ENCODE peak calls at places on chromosomes 12 and 14, in ten cellular contexts. G is epithelial cell of esophagus, R is transverse colon, O is stomach, I is body of pancreas, E is fibroblast of lung, H is AG09309, D is OCI-LY7, Q is GM06990, S is AG04450. J is an unnamed sample.

GRCh38 chr14:42140001-42140400 is 533.3 kb downstream of the LRFN5 start:
- DNase-seq in G (peak), R (no peak), O (no peak), I (no peak), E (peak), H (no peak), D (no peak), Q (no peak), S (no peak), J (no peak)

GRCh38 chr14:103290494-103290893 is 43.5 kb upstream of the EIF5 start:
- DNase-seq in G (no peak), R (no peak), O (no peak), I (no peak), E (no peak), H (no peak), D (no peak), Q (no peak), S (no peak), J (no peak)

GRCh38 chr14:23306412-23307145 is at the start of gene BCL2L2:
- DNase-seq in G (peak), R (peak), O (peak), I (peak), E (peak), H (no peak), D (peak), Q (peak), S (peak), J (peak)

GRCh38 chr12:123398177-123398916 is 14.4 kb downstream of the KMT5A start:
- DNase-seq in G (no peak), R (peak), O (peak), I (peak), E (peak), H (peak), D (no peak), Q (no peak), S (no peak), J (no peak)

GRCh38 chr14:99946652-99947489 is 118.4 kb upstream of the EVL start:
- DNase-seq in G (peak), R (peak), O (peak), I (no peak), E (no peak), H (no peak), D (peak), Q (peak), S (no peak), J (peak)

GRCh38 chr12:115464008-115464672 is 780.2 kb upstream of the TBX3 start:
- DNase-seq in G (peak), R (no peak), O (no peak), I (no peak), E (no peak), H (no peak), D (no peak), Q (no peak), S (no peak), J (no peak)

GRCh38 chr12:11758838-11759509 is 109.5 kb downstream of the ETV6 start:
- DNase-seq in G (no peak), R (peak), O (no peak), I (no peak), E (peak), H (no peak), D (peak), Q (peak), S (no peak), J (peak)

GRCh38 chr14:69055125-69055524 is 76.0 kb upstream of the ACTN1 start:
- DNase-seq in G (peak), R (no peak), O (no peak), I (no peak), E (peak), H (no peak), D (no peak), Q (no peak), S (peak), J (no peak)

GRCh38 chr12:127025545-127025944 is 1241.4 kb upstream of the TMEM132C start:
- DNase-seq in G (peak), R (no peak), O (no peak), I (no peak), E (no peak), H (no peak), D (no peak), Q (no peak), S (no peak), J (no peak)

GRCh38 chr12:22415342-22416309 is 81.1 kb upstream of the ST8SIA1 start:
- DNase-seq in G (peak), R (no peak), O (peak), I (peak), E (peak), H (peak), D (no peak), Q (no peak), S (no peak), J (no peak)

GRCh38 chr12:89227774-89228173 is 124.5 kb downstream of the DUSP6 start:
- DNase-seq in G (no peak), R (no peak), O (no peak), I (no peak), E (no peak), H (no peak), D (no peak), Q (no peak), S (no peak), J (no peak)

GRCh38 chr14:54902143-54902520 is 494 bp downstream of the GCH1 start:
- DNase-seq in G (peak), R (peak), O (peak), I (peak), E (peak), H (no peak), D (peak), Q (peak), S (no peak), J (peak)

GRCh38 chr12:62802981-62803380 is 132.0 kb downstream of the PPM1H start:
- DNase-seq in G (no peak), R (no peak), O (no peak), I (no peak), E (no peak), H (no peak), D (no peak), Q (no peak), S (no peak), J (no peak)

GRCh38 chr12:109166371-109166770 is 50.0 kb downstream of the ACACB start:
- DNase-seq in G (no peak), R (no peak), O (no peak), I (no peak), E (no peak), H (no peak), D (no peak), Q (no peak), S (no peak), J (no peak)

GRCh38 chr12:46410495-46410894 is 37.9 kb upstream of the SLC38A2 start:
- DNase-seq in G (no peak), R (no peak), O (no peak), I (no peak), E (no peak), H (no peak), D (no peak), Q (no peak), S (no peak), J (no peak)

GRCh38 chr12:99523853-99524252 is 123.7 kb upstream of the GARIN6 start:
- DNase-seq in G (no peak), R (no peak), O (no peak), I (no peak), E (no peak), H (no peak), D (no peak), Q (no peak), S (no peak), J (no peak)

DNA sequence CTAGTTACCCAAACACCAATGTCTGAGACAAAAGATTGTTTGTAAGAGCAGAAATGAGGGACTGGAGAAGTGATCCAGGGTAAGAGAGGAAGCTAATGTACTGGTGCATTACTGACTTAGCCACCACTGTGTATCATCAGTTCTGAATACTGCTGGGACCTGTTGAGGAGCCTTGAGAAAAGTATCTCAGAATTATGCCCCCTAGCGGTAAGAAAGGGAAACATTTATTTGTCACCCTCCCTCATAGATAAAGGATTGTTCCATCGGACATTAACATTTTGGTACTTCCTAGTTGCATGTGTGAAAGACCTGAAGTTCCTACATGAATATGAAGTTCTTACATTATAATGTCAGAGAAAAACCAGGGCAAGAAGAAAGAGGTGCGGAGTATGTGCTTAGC is 612.5 kb downstream of the FSCB start:
- DNase-seq in G (peak), R (no peak), O (no peak), I (no peak), E (no peak), H (no peak), D (peak), Q (no peak), S (no peak), J (peak)
- TF ChIP-seq CTCF in G (peak), R (peak), O (no peak), I (peak), E (peak), H (peak), D (peak), Q (peak), S (peak), J (no peak)

DNA sequence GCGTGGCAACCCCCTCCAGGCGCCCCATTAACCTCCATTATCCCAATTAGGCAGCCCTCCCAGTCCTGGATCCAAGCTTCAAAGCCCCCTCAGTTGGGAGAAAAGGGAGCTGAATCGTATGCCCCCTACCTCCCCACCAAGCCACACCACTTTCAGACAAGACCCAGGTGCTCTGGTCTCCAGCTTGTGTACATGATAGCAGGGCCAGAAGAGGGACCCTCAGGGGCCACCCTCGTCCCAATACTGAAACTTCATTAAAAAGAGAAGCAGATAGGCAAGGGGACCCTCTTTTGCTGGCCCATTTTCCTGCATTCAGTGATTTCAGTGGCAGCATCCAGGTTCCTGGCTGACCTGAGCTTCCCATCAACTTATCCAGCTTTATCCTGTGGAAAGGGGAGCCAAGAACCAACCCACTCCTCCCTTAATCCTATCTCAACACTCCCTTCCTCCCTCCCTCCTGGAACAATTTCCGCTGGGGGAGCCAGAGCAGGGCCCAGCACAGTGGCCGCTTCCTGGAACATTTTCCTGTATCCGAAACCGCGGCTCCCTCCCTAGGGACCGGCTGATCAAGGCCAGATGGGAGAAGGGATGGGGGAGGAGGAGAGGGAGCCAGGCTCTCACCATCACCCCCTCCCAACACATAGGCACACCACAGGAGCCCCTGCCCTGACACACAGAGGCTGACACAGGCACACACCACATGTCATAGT is 9.5 kb upstream of the SP7 start:
- DNase-seq in G (no peak), R (no peak), O (peak), I (peak), E (no peak), H (no peak), D (no peak), Q (no peak), S (no peak), J (no peak)
- H3K4me3 ChIP-seq in G (no peak), R (peak), O (peak), I (no peak), E (peak), H (peak), D (peak), Q (peak), S (peak), J (peak)

GRCh38 chr12:51890511-51891171 is 2.7 kb downstream of the ANKRD33 start:
- DNase-seq in G (no peak), R (no peak), O (no peak), I (no peak), E (no peak), H (no peak), D (no peak), Q (no peak), S (no peak), J (no peak)

GRCh38 chr12:51890135-51890464 is 2.2 kb downstream of the ANKRD33 start:
- DNase-seq in G (no peak), R (no peak), O (no peak), I (no peak), E (no peak), H (no peak), D (no peak), Q (no peak), S (no peak), J (no peak)

GRCh38 chr12:51889216-51890134 is 1.6 kb downstream of the ANKRD33 start:
- DNase-seq in G (no peak), R (no peak), O (no peak), I (no peak), E (no peak), H (no peak), D (no peak), Q (no peak), S (no peak), J (no peak)

GRCh38 chr12:51893786-51894185 is 5.9 kb downstream of the ANKRD33 start:
- DNase-seq in G (no peak), R (no peak), O (no peak), I (no peak), E (no peak), H (no peak), D (no peak), Q (no peak), S (no peak), J (no peak)

DNA sequence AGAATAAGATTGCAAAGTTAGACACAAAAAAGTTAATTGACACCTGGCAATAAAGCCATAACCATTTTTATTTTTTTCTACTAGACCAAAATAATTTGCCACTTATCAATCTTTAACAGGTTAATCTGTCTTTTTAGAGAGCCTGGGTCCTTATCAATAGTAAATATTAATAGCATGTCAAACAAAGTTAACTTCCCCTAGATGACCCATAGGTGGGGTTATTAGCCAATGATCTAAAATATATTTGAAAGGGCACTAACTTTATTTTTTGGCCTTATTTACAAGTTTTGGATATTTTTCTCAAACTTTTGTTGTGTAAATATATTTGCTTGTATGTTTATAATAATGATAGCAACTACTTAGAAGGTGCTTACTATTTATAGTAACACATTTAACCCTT is 3.9 kb downstream of the ANKRD33 start:
- DNase-seq in G (no peak), R (no peak), O (no peak), I (no peak), E (no peak), H (no peak), D (peak), Q (no peak), S (no peak), J (no peak)
- TF ChIP-seq CTCF in G (no peak), R (no peak), O (no peak), I (peak), E (no peak), H (peak), D (peak), Q (peak), S (peak), J (peak)

GRCh38 chr14:64294672-64295413 is 672 bp upstream of the ESR2 start:
- DNase-seq in G (peak), R (peak), O (peak), I (peak), E (peak), H (no peak), D (peak), Q (peak), S (peak), J (peak)
- H3K4me3 ChIP-seq in G (peak), R (peak), O (peak), I (no peak), E (peak), H (peak), D (peak), Q (peak), S (peak), J (peak)

DNA sequence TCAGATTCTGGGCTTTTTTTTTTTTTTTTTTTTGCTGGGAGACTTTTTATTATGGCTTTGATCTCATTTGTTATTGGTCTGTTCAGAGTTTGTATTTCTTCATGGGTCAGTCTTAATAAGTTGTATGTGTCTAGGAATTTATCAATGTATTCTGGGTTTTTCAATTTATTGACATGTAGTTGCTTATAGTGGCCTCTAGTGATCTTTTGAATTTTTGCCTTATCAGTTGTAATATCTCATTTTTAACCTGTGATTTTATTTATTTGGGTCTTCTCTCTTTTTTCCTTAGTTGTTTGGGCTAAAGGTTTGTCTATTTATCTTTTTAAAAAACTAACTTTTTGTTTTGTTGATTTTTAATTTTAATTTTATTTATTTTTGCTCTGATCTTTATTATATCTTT is 45.5 kb downstream of the NAA30 start:
- DNase-seq in G (no peak), R (no peak), O (no peak), I (no peak), E (no peak), H (no peak), D (no peak), Q (no peak), S (no peak), J (no peak)
- TF ChIP-seq CTCF in G (no peak), R (no peak), O (no peak), I (no peak), E (no peak), H (no peak), D (peak), Q (no peak), S (no peak), J (no peak)

GRCh38 chr12:121918679-121919038 is 267 bp downstream of the CFAP251 start:
- DNase-seq in G (no peak), R (no peak), O (no peak), I (no peak), E (no peak), H (no peak), D (peak), Q (no peak), S (no peak), J (no peak)
- H3K4me3 ChIP-seq in G (peak), R (peak), O (peak), I (peak), E (peak), H (no peak), D (peak), Q (peak), S (peak), J (peak)

GRCh38 chr14:20606190-20606901 is 15.2 kb upstream of the RNASE12 start:
- DNase-seq in G (peak), R (peak), O (peak), I (no peak), E (no peak), H (no peak), D (no peak), Q (no peak), S (no peak), J (no peak)
- TF ChIP-seq CTCF in G (peak), R (peak), O (no peak), I (peak), E (peak), H (peak), D (peak), Q (peak), S (peak), J (peak)

DNA sequence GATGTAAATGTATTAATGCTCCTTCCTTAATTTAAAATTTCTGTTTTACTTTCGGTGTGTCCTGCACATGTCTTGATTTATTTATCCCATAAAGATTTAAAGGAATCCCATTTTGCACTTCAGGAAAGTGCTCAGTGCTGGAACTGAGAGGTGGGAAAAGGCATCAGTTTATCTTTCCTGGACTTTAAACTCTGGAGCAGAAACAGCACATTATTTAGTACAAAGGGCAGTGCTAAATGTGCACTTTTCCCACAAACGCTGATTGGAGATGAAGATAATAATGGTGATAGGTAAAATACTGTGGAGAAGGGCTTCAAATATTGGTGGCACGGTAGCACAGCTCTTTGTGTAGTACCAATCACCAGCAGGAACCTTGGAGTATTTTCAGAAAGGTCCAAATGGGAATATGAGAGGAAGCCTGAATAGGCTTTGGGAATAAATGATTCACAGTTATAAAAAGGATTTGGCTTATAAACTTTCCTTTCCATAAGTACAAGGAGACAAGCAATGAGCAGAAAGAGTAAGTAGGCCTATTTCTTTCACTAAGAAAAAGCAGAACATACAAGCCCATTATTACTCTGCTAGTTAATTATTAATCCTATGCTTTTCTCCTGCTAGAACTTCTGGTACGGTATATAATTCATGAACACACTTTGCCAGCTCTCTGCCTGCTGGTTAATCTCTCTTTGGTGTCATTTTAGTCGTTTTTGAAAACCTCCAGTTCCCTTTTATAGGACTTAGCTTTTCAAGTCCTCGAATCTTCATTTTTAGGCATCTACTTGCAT is 58.4 kb downstream of the SLC15A5 start:
- DNase-seq in G (no peak), R (no peak), O (no peak), I (no peak), E (no peak), H (no peak), D (no peak), Q (no peak), S (no peak), J (no peak)
- H3K4me3 ChIP-seq in G (no peak), R (no peak), O (no peak), I (no peak), E (no peak), H (no peak), D (no peak), Q (no peak), S (no peak), J (no peak)

DNA sequence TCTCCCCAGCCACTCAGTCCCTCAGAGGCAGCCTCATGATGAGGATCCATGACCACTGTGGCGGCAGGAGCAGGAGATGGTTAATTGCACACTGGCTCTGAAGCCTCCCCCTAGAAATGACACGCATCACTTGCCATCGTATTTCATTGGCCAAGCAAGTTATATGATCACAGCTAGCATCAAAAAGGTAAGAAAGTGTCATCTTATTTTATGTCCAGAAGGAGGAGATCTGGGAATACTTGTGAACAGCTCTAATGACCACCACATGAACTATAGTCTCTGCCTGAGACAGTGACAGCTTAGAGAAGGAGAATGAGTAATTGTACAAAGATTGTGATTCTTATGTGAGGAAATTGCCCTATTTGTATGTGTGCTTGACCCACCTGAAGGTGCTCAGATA is 363.4 kb downstream of the NUAK1 start:
- DNase-seq in G (peak), R (no peak), O (no peak), I (no peak), E (peak), H (peak), D (no peak), Q (no peak), S (no peak), J (no peak)
- TF ChIP-seq CTCF in G (peak), R (no peak), O (no peak), I (no peak), E (peak), H (peak), D (no peak), Q (no peak), S (no peak), J (no peak)

GRCh38 chr12:50282581-50283229 is 615 bp downstream of the LIMA1 start:
- DNase-seq in G (no peak), R (peak), O (no peak), I (peak), E (peak), H (no peak), D (no peak), Q (no peak), S (peak), J (no peak)
- H3K4me3 ChIP-seq in G (peak), R (peak), O (peak), I (peak), E (peak), H (peak), D (peak), Q (peak), S (peak), J (peak)

J was measured in GM12865.